ENCODE peak calls at places on chromosomes 11 and 22, in four cellular contexts. B is EL, X is Peyer's patch, P is GM13977. V is an unnamed sample.

GRCh38 chr11:126573325-126574076 is 218.0 kb downstream of the ST3GAL4 start:
- DNase-seq in B (no peak), X (no peak), P (no peak), V (no peak)

GRCh38 chr11:123645576-123645975 is 8.8 kb downstream of the SCN3B start:
- DNase-seq in B (no peak), X (no peak), P (no peak), V (no peak)

GRCh38 chr22:21626735-21627469 is 2.9 kb downstream of the YDJC start:
- DNase-seq in B (no peak), X (no peak), P (no peak), V (no peak)

GRCh38 chr11:95544095-95544795 is 245.3 kb downstream of the FAM76B start:
- DNase-seq in B (no peak), X (no peak), P (no peak), V (no peak)

GRCh38 chr11:113387605-113388211 is at the start of gene ANKK1:
- DNase-seq in B (no peak), X (no peak), P (no peak), V (no peak)

GRCh38 chr11:105929381-105929955 is 92.6 kb downstream of the MSANTD4 start:
- DNase-seq in B (no peak), X (no peak), P (no peak), V (no peak)

GRCh38 chr11:22392561-22392960 is 54.4 kb downstream of the SLC17A6 start:
- DNase-seq in B (no peak), X (no peak), P (no peak), V (no peak)

GRCh38 chr11:120331301-120331966 is 4.8 kb upstream of the ARHGEF12 start:
- DNase-seq in B (peak; percentile 95), X (no peak), P (no peak), V (no peak)

GRCh38 chr11:132131962-132132361 is 761.5 kb downstream of the NTM start:
- DNase-seq in B (no peak), X (no peak), P (no peak), V (no peak)

GRCh38 chr11:65892661-65893317 is 2.3 kb downstream of the CCDC85B start:
- DNase-seq in B (peak; percentile 53), X (no peak), P (no peak), V (no peak)

GRCh38 chr11:58629857-58630256 is 7.4 kb downstream of the CNTF start:
- DNase-seq in B (peak; percentile 65), X (no peak), P (peak; percentile 37), V (no peak)

GRCh38 chr22:43000441-43001175 is 14.3 kb downstream of the PACSIN2 start:
- DNase-seq in B (peak; percentile 59), X (no peak), P (peak; percentile 43), V (no peak)

GRCh38 chr22:49965291-49966040 is 4.9 kb downstream of the PIM3 start:
- DNase-seq in B (no peak), X (peak; percentile 56), P (no peak), V (peak; percentile 18)

GRCh38 chr11:36452231-36452630 is 57.8 kb downstream of the TRAF6 start:
- DNase-seq in B (no peak), X (no peak), P (no peak), V (no peak)

GRCh38 chr11:36431429-36432092 is 78.5 kb downstream of the TRAF6 start:
- DNase-seq in B (peak; percentile 94), X (no peak), P (no peak), V (no peak)

GRCh38 chr11:3894128-3894731 is 38.8 kb downstream of the STIM1 start:
- DNase-seq in B (peak; percentile 44), X (no peak), P (peak; percentile 84), V (peak; percentile 85)

GRCh38 chr11:35305670-35306382 is 113.5 kb downstream of the SLC1A2 start:
- DNase-seq in B (peak; percentile 50), X (no peak), P (peak; percentile 48), V (no peak)

GRCh38 chr11:61619827-61620226 is 39.0 kb upstream of the SYT7 start:
- DNase-seq in B (no peak), X (no peak), P (no peak), V (no peak)

GRCh38 chr11:94134651-94135512 is 6.2 kb downstream of the PANX1 start:
- DNase-seq in B (peak; percentile 96), X (no peak), P (no peak), V (no peak)

GRCh38 chr11:17634776-17635550 is 84.4 kb upstream of the MYOD1 start:
- DNase-seq in B (no peak), X (no peak), P (no peak), V (no peak)

GRCh38 chr11:74870485-74870884 is 78.4 kb downstream of the XRRA1 start:
- DNase-seq in B (peak; percentile 69), X (no peak), P (peak; percentile 24), V (no peak)

GRCh38 chr22:44448271-44448780 is 49.7 kb downstream of the RTL6 start:
- DNase-seq in B (peak; percentile 98), X (peak; percentile 50), P (no peak), V (no peak)

GRCh38 chr11:112361396-112361795 is 100.7 kb upstream of the PLET1 start:
- DNase-seq in B (no peak), X (no peak), P (no peak), V (no peak)

GRCh38 chr11:134617360-134617759 is 205.3 kb upstream of the B3GAT1 start:
- DNase-seq in B (no peak), X (no peak), P (no peak), V (no peak)